ENCODE peak calls at places on chromosomes 3 and 15, in eight cellular contexts. D is NCI-H1092 treated with DMSO at 0.1 percent for 48 hours; S is AG08395; F is activated CD4-positive, alpha-beta T cell treated with anti-CD3 and anti-CD28 coated beads for 24 hours; E is substantia nigra; H is RWPE1; Z is Kasumi-1; Q is RKO. G is an unnamed sample.

GRCh38 chr3:25785826-25786225 is 2.6 kb upstream of the NGLY1 start:
- DNase-seq in D (no peak), S (no peak), F (no peak), E (no peak), H (peak; percentile 11), Z (no peak), Q (peak; percentile 64), G (no peak)

GRCh38 chr3:108182339-108182738 is 39.9 kb downstream of the IFT57 start:
- DNase-seq in D (no peak), S (no peak), F (no peak), E (no peak), H (no peak), Z (no peak), Q (no peak), G (no peak)

GRCh38 chr3:133948131-133948810 is 52.6 kb upstream of the RAB6B start:
- DNase-seq in D (no peak), S (no peak), F (no peak), E (no peak), H (no peak), Z (no peak), Q (no peak), G (no peak)

GRCh38 chr3:93910085-93910484 is 63.6 kb downstream of the PROS1 start:
- DNase-seq in D (no peak), S (no peak), F (no peak), E (no peak), H (no peak), Z (no peak), Q (no peak), G (no peak)

GRCh38 chr3:88151358-88151757 is 1.6 kb downstream of the C3orf38 start:
- DNase-seq in D (no peak), S (no peak), F (no peak), E (no peak), H (no peak), Z (no peak), Q (peak; percentile 77), G (no peak)

GRCh38 chr3:197896421-197896820 is 53.6 kb upstream of the RPL35A start:
- DNase-seq in D (no peak), S (no peak), F (no peak), E (no peak), H (no peak), Z (no peak), Q (no peak), G (no peak)

GRCh38 chr3:128071771-128072453 is 19.7 kb downstream of the SEC61A1 start:
- DNase-seq in D (no peak), S (no peak), F (no peak), E (no peak), H (no peak), Z (no peak), Q (no peak), G (no peak)

GRCh38 chr3:181487236-181487978 is 224.3 kb upstream of the SOX2 start:
- DNase-seq in D (peak; percentile 69), S (no peak), F (no peak), E (peak; percentile 2), H (no peak), Z (no peak), Q (no peak), G (no peak)

GRCh38 chr3:54988302-54989022 is 60.6 kb upstream of the LRTM1 start:
- DNase-seq in D (no peak), S (peak; percentile 54), F (no peak), E (no peak), H (no peak), Z (no peak), Q (no peak), G (no peak)

GRCh38 chr3:98568402-98568801 is 25.0 kb downstream of the CPOX start:
- DNase-seq in D (no peak), S (no peak), F (no peak), E (no peak), H (no peak), Z (no peak), Q (no peak), G (no peak)

GRCh38 chr3:173750095-173750494 is 352.6 kb downstream of the NLGN1 start:
- DNase-seq in D (no peak), S (no peak), F (no peak), E (no peak), H (no peak), Z (no peak), Q (peak; percentile 19), G (no peak)

GRCh38 chr15:79432345-79433311 is 492 bp downstream of the MINAR1 start:
- DNase-seq in D (no peak), S (no peak), F (no peak), E (no peak), H (peak; percentile 4), Z (no peak), Q (no peak), G (no peak)